ENCODE peak calls at places on chromosomes 4 and X, in four cellular contexts. One of them, this sample, is unnamed.

GRCh38 chr4:18292411-18292810 is 270.9 kb upstream of the LCORL start:
- DNase-seq in HL-60: no peak
- DNase-seq in GM12878: no peak
- DNase-seq in K562: no peak
- DNase-seq in this sample: no peak

GRCh38 chr4:133929540-133929939 is 272.0 kb downstream of the PABPC4L start:
- DNase-seq in GM12878: no peak
- DNase-seq in K562: no peak
- DNase-seq in HL-60: no peak
- DNase-seq in this sample: no peak

GRCh38 chr4:2689114-2689513 is 67.0 kb downstream of the TNIP2 start:
- DNase-seq in GM12878: no peak
- DNase-seq in K562: no peak
- DNase-seq in HL-60: no peak
- DNase-seq in this sample: no peak

GRCh38 chrX:156008915-156009314 is 11.4 kb downstream of the IL9R start:
- DNase-seq in GM12878: no peak
- DNase-seq in HL-60: no peak
- DNase-seq in K562: no peak
- DNase-seq in this sample: no peak

GRCh38 chr4:88761342-88761741 is 63.7 kb upstream of the NAP1L5 start:
- DNase-seq in HL-60: no peak
- DNase-seq in GM12878: no peak
- DNase-seq in K562: no peak
- DNase-seq in this sample: no peak

GRCh38 chrX:121365572-121366161 is 318.3 kb downstream of the GLUD2 start:
- DNase-seq in GM12878: no peak
- DNase-seq in HL-60: no peak
- DNase-seq in K562: peak; percentile 11
- DNase-seq in this sample: no peak

GRCh38 chr4:43757147-43757546 is 691.5 kb downstream of the KCTD8 start:
- DNase-seq in K562: no peak
- DNase-seq in HL-60: no peak
- DNase-seq in GM12878: no peak
- DNase-seq in this sample: no peak

GRCh38 chr4:54913751-54914526 is 211.5 kb downstream of the KDR start:
- DNase-seq in K562: no peak
- DNase-seq in HL-60: no peak
- DNase-seq in GM12878: no peak
- DNase-seq in this sample: no peak

GRCh38 chr4:169070071-169070894 is 60.2 kb upstream of the CBR4 start:
- DNase-seq in GM12878: no peak
- DNase-seq in HL-60: no peak
- DNase-seq in K562: no peak
- DNase-seq in this sample: no peak

GRCh38 chr4:111781611-111782010 is 363.6 kb upstream of the FAM241A start:
- DNase-seq in K562: no peak
- DNase-seq in HL-60: no peak
- DNase-seq in GM12878: no peak
- DNase-seq in this sample: no peak

GRCh38 chr4:115678425-115678941 is 565.1 kb upstream of the NDST4 start:
- DNase-seq in K562: no peak
- DNase-seq in GM12878: no peak
- DNase-seq in HL-60: no peak
- DNase-seq in this sample: no peak

GRCh38 chrX:110563276-110563675 is 204.6 kb downstream of the RTL9 start:
- DNase-seq in K562: no peak
- DNase-seq in GM12878: no peak
- DNase-seq in HL-60: no peak
- DNase-seq in this sample: no peak

GRCh38 chrX:31258163-31258562 is 186.3 kb upstream of the FTHL17 start:
- DNase-seq in HL-60: no peak
- DNase-seq in GM12878: no peak
- DNase-seq in K562: no peak
- DNase-seq in this sample: no peak

GRCh38 chrX:115562492-115562872 is 1.5 kb downstream of the PLS3 start:
- DNase-seq in K562: no peak
- DNase-seq in HL-60: no peak
- DNase-seq in GM12878: no peak
- DNase-seq in this sample: no peak

GRCh38 chr4:181007751-181008150 is 1235.5 kb upstream of the TENM3 start:
- DNase-seq in K562: no peak
- DNase-seq in GM12878: no peak
- DNase-seq in HL-60: no peak
- DNase-seq in this sample: no peak

GRCh38 chr4:48112017-48112667 is 21.9 kb downstream of the TXK start:
- DNase-seq in K562: no peak
- DNase-seq in GM12878: no peak
- DNase-seq in HL-60: no peak
- DNase-seq in this sample: no peak

GRCh38 chr4:83010111-83010521 is 507 bp downstream of the LIN54 start:
- DNase-seq in GM12878: no peak
- DNase-seq in HL-60: no peak
- DNase-seq in K562: peak; percentile 48
- DNase-seq in this sample: no peak

GRCh38 chrX:115553171-115553570 is 7.8 kb upstream of the PLS3 start:
- DNase-seq in HL-60: no peak
- DNase-seq in GM12878: no peak
- DNase-seq in K562: no peak
- DNase-seq in this sample: no peak

GRCh38 chr4:108172231-108172779 is 3.6 kb upstream of the LEF1 start:
- DNase-seq in GM12878: no peak
- DNase-seq in K562: no peak
- DNase-seq in HL-60: no peak
- DNase-seq in this sample: no peak

GRCh38 chrX:29662759-29663503 is 552.4 kb upstream of the MAGEB2 start:
- DNase-seq in K562: peak; percentile 1
- DNase-seq in HL-60: no peak
- DNase-seq in GM12878: peak; percentile 7
- DNase-seq in this sample: no peak

GRCh38 chr4:1082215-1083182 is 30.9 kb downstream of the RNF212 start:
- DNase-seq in K562: no peak
- DNase-seq in GM12878: no peak
- DNase-seq in HL-60: peak; percentile 74
- DNase-seq in this sample: no peak

GRCh38 chrX:121407627-121408026 is 360.2 kb downstream of the GLUD2 start:
- DNase-seq in HL-60: no peak
- DNase-seq in K562: peak; percentile 22
- DNase-seq in GM12878: no peak
- DNase-seq in this sample: no peak

GRCh38 chr4:118987959-118988634 is 99.4 kb downstream of the SYNPO2 start:
- DNase-seq in GM12878: no peak
- DNase-seq in HL-60: no peak
- DNase-seq in K562: no peak
- DNase-seq in this sample: no peak

GRCh38 chr4:46889410-46889809 is 19.6 kb downstream of the COX7B2 start:
- DNase-seq in K562: no peak
- DNase-seq in GM12878: no peak
- DNase-seq in HL-60: no peak
- DNase-seq in this sample: no peak

GRCh38 chr4:158172558-158173258 is at the start of gene GASK1B:
- DNase-seq in K562: peak; percentile 61
- DNase-seq in GM12878: no peak
- DNase-seq in HL-60: peak; percentile 53
- DNase-seq in this sample: no peak

GRCh38 chrX:12962041-12962504 is 12.8 kb upstream of the TMSB4X start:
- DNase-seq in HL-60: peak; percentile 66
- DNase-seq in GM12878: no peak
- DNase-seq in K562: peak; percentile 77
- DNase-seq in this sample: no peak
- TF ChIP-seq SPI1 in HL-60: peak; percentile 86
- TF ChIP-seq SPI1 in GM12878: peak; percentile 93
- TF ChIP-seq SPI1 in K562: peak; percentile 99
- TF ChIP-seq SPI1 in this sample: peak; percentile 97

GRCh38 chr4:41257901-41258300 is 1.2 kb downstream of the UCHL1 start:
- DNase-seq in HL-60: no peak
- DNase-seq in GM12878: no peak
- DNase-seq in K562: no peak
- DNase-seq in this sample: no peak

GRCh38 chr4:41258783-41259182 is 2.1 kb downstream of the UCHL1 start:
- DNase-seq in GM12878: no peak
- DNase-seq in K562: peak; percentile 6
- DNase-seq in HL-60: no peak
- DNase-seq in this sample: no peak

GRCh38 chr4:41256740-41257256 is at the start of gene UCHL1:
- DNase-seq in HL-60: no peak
- DNase-seq in K562: no peak
- DNase-seq in GM12878: no peak
- DNase-seq in this sample: peak; percentile 43

GRCh38 chr4:41256131-41256739 is 493 bp upstream of the UCHL1 start:
- DNase-seq in GM12878: no peak
- DNase-seq in HL-60: no peak
- DNase-seq in K562: no peak
- DNase-seq in this sample: no peak

GRCh38 chr4:41257257-41257900 is 651 bp downstream of the UCHL1 start:
- DNase-seq in K562: no peak
- DNase-seq in GM12878: no peak
- DNase-seq in HL-60: no peak
- DNase-seq in this sample: peak; percentile 44
- TF ChIP-seq POLR2AphosphoS5 in K562: no peak
- TF ChIP-seq POLR2AphosphoS5 in GM12878: no peak
- TF ChIP-seq POLR2AphosphoS5 in HL-60: no peak
- TF ChIP-seq POLR2AphosphoS5 in this sample: no peak

GRCh38 chrX:54246866-54247265 is 63.8 kb upstream of the FAM120C start:
- DNase-seq in GM12878: no peak
- DNase-seq in K562: no peak
- DNase-seq in HL-60: no peak
- DNase-seq in this sample: no peak
- TF ChIP-seq SPI1 in GM12878: no peak
- TF ChIP-seq SPI1 in K562: no peak
- TF ChIP-seq SPI1 in HL-60: no peak
- TF ChIP-seq SPI1 in this sample: no peak

GRCh38 chrX:107684956-107685385 is 56.7 kb downstream of the PRPS1 start:
- DNase-seq in GM12878: no peak
- DNase-seq in HL-60: peak; percentile 93
- DNase-seq in K562: peak; percentile 81
- DNase-seq in this sample: no peak
- TF ChIP-seq POLR2AphosphoS5 in GM12878: no peak
- TF ChIP-seq POLR2AphosphoS5 in HL-60: no peak
- TF ChIP-seq POLR2AphosphoS5 in K562: no peak
- TF ChIP-seq POLR2AphosphoS5 in this sample: no peak

DNA sequence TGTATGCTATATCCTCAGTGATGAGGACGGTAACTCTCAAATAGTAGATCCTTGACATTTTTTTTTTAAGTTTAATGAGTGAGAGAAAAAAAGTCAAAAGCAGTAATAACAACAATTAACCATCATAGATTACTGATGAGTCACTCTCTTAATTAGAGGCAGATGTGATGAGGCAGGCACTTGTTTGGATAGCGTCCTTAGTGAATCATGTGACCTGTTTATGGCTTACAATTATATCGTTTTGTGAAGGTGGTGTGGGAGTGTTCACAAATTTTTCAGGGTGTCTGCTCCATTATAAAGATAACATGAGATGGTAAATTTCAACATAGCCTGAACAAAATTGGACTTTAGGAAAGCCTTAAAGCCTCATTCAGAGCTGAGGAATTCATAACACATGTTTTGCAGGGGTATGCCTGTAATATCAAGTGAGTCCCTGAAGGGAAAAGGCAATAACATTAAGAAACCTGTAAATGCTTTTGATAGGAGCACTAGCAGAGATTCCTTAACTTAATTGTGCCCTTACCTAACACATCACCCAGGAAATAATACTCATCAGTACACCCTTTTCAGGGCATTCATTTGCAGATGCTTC is 51.9 kb upstream of the XIAP start:
- DNase-seq in HL-60: no peak
- DNase-seq in GM12878: no peak
- DNase-seq in K562: no peak
- DNase-seq in this sample: no peak
- TF ChIP-seq SPI1 in HL-60: no peak
- TF ChIP-seq SPI1 in GM12878: no peak
- TF ChIP-seq SPI1 in K562: no peak
- TF ChIP-seq SPI1 in this sample: no peak

GRCh38 chr4:87103086-87103485 is 117.3 kb downstream of the KLHL8 start:
- DNase-seq in HL-60: no peak
- DNase-seq in K562: no peak
- DNase-seq in GM12878: no peak
- DNase-seq in this sample: no peak

GRCh38 chr4:87103691-87104187 is 116.7 kb downstream of the KLHL8 start:
- DNase-seq in K562: no peak
- DNase-seq in HL-60: no peak
- DNase-seq in GM12878: no peak
- DNase-seq in this sample: no peak

GRCh38 chr4:87105101-87105852 is 115.1 kb downstream of the KLHL8 start:
- DNase-seq in K562: no peak
- DNase-seq in GM12878: no peak
- DNase-seq in HL-60: no peak
- DNase-seq in this sample: no peak

GRCh38 chr4:87100093-87100634 is 120.3 kb downstream of the KLHL8 start:
- DNase-seq in HL-60: no peak
- DNase-seq in K562: no peak
- DNase-seq in GM12878: no peak
- DNase-seq in this sample: no peak

GRCh38 chr4:87101543-87102199 is 118.7 kb downstream of the KLHL8 start:
- DNase-seq in GM12878: no peak
- DNase-seq in HL-60: no peak
- DNase-seq in K562: no peak
- DNase-seq in this sample: no peak
- TF ChIP-seq POLR2AphosphoS5 in GM12878: no peak
- TF ChIP-seq POLR2AphosphoS5 in HL-60: no peak
- TF ChIP-seq POLR2AphosphoS5 in K562: no peak
- TF ChIP-seq POLR2AphosphoS5 in this sample: no peak

DNA sequence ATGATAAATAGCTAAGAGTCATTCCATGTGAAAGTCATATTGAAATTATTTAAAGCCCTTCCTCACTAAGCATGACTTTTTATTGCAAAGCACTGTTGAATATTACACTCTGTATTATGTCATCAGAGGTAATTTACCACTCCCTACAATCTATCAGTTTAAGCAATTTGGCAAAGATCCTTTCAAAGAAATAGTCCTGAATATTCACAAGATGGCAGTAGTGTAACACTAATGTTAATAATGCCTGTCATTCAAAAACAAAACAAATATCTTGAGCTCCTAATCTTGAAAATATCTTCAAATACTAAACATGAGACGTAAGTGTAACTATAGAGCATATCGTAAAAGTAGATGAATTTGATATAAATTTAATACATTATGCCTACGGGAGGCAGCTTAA is 208.6 kb upstream of the TECRL start:
- DNase-seq in HL-60: no peak
- DNase-seq in K562: no peak
- DNase-seq in GM12878: no peak
- DNase-seq in this sample: no peak
- TF ChIP-seq SPI1 in HL-60: no peak
- TF ChIP-seq SPI1 in K562: no peak
- TF ChIP-seq SPI1 in GM12878: no peak
- TF ChIP-seq SPI1 in this sample: no peak

This sample was measured in GM12891.